ENCODE peak calls at places on chromosome X, in five cellular contexts. One of them, this sample, is unnamed.

GRCh38 chrX:88735835-88736234 is 11.2 kb upstream of the CPXCR1 start:
- DNase-seq in NCI-H345: no peak
- DNase-seq in cardiac fibroblast: no peak
- DNase-seq in NT2/D1: no peak
- DNase-seq in NCI-H2081: no peak
- DNase-seq in this sample: no peak

GRCh38 chrX:41491267-41492004 is 44.3 kb downstream of the NYX start:
- DNase-seq in NCI-H345: no peak
- DNase-seq in cardiac fibroblast: peak
- DNase-seq in NT2/D1: peak
- DNase-seq in NCI-H2081: no peak
- DNase-seq in this sample: peak

GRCh38 chrX:118215346-118215745 is 98.7 kb upstream of the KLHL13 start:
- DNase-seq in NCI-H345: no peak
- DNase-seq in cardiac fibroblast: no peak
- DNase-seq in NT2/D1: no peak
- DNase-seq in NCI-H2081: no peak
- DNase-seq in this sample: no peak

GRCh38 chrX:121853762-121854613 is 806.6 kb downstream of the GLUD2 start:
- DNase-seq in NCI-H345: no peak
- DNase-seq in cardiac fibroblast: no peak
- DNase-seq in NT2/D1: no peak
- DNase-seq in NCI-H2081: no peak
- DNase-seq in this sample: no peak

GRCh38 chrX:121365572-121366161 is 318.3 kb downstream of the GLUD2 start:
- DNase-seq in NCI-H345: no peak
- DNase-seq in cardiac fibroblast: no peak
- DNase-seq in NT2/D1: no peak
- DNase-seq in NCI-H2081: no peak
- DNase-seq in this sample: no peak

GRCh38 chrX:45851434-45851991 is 650.8 kb upstream of the DIPK2B start:
- DNase-seq in NCI-H345: peak
- DNase-seq in cardiac fibroblast: no peak
- DNase-seq in NT2/D1: peak
- DNase-seq in NCI-H2081: peak
- DNase-seq in this sample: no peak

GRCh38 chrX:154486052-154486395 is 391 bp downstream of the UBL4A start:
- DNase-seq in NCI-H345: no peak
- DNase-seq in cardiac fibroblast: peak
- DNase-seq in NT2/D1: no peak
- DNase-seq in NCI-H2081: no peak
- DNase-seq in this sample: peak

GRCh38 chrX:13087322-13088154 is 43.1 kb upstream of the FAM9C start:
- DNase-seq in NCI-H345: no peak
- DNase-seq in cardiac fibroblast: peak
- DNase-seq in NT2/D1: no peak
- DNase-seq in NCI-H2081: no peak
- DNase-seq in this sample: no peak

GRCh38 chrX:115362334-115363095 is 73.0 kb downstream of the LUZP4 start:
- DNase-seq in NCI-H345: no peak
- DNase-seq in cardiac fibroblast: no peak
- DNase-seq in NT2/D1: no peak
- DNase-seq in NCI-H2081: peak
- DNase-seq in this sample: no peak

GRCh38 chrX:38552721-38553120 is 8.6 kb upstream of the TSPAN7 start:
- DNase-seq in NCI-H345: no peak
- DNase-seq in cardiac fibroblast: no peak
- DNase-seq in NT2/D1: no peak
- DNase-seq in NCI-H2081: no peak
- DNase-seq in this sample: no peak

GRCh38 chrX:12228862-12229261 is 90.6 kb downstream of the FRMPD4 start:
- DNase-seq in NCI-H345: no peak
- DNase-seq in cardiac fibroblast: no peak
- DNase-seq in NT2/D1: no peak
- DNase-seq in NCI-H2081: no peak
- DNase-seq in this sample: no peak

GRCh38 chrX:131741103-131741581 is 197.3 kb downstream of the OR13H1 start:
- DNase-seq in NCI-H345: no peak
- DNase-seq in cardiac fibroblast: no peak
- DNase-seq in NT2/D1: no peak
- DNase-seq in NCI-H2081: peak
- DNase-seq in this sample: peak

GRCh38 chrX:20857746-20858145 is 516.5 kb upstream of the CNKSR2 start:
- DNase-seq in NCI-H345: no peak
- DNase-seq in cardiac fibroblast: peak
- DNase-seq in NT2/D1: peak
- DNase-seq in NCI-H2081: no peak
- DNase-seq in this sample: peak

GRCh38 chrX:31071725-31072124 is at the start of gene FTHL17:
- DNase-seq in NCI-H345: no peak
- DNase-seq in cardiac fibroblast: no peak
- DNase-seq in NT2/D1: no peak
- DNase-seq in NCI-H2081: no peak
- DNase-seq in this sample: no peak

GRCh38 chrX:39755152-39756032 is 342.4 kb downstream of the BCOR start:
- DNase-seq in NCI-H345: peak
- DNase-seq in cardiac fibroblast: peak
- DNase-seq in NT2/D1: peak
- DNase-seq in NCI-H2081: no peak
- DNase-seq in this sample: peak

GRCh38 chrX:39112143-39112542 is 310.9 kb downstream of the MID1IP1 start:
- DNase-seq in NCI-H345: no peak
- DNase-seq in cardiac fibroblast: peak
- DNase-seq in NT2/D1: no peak
- DNase-seq in NCI-H2081: no peak
- DNase-seq in this sample: no peak

GRCh38 chrX:113390531-113390930 is 549.9 kb upstream of the AMOT start:
- DNase-seq in NCI-H345: no peak
- DNase-seq in cardiac fibroblast: no peak
- DNase-seq in NT2/D1: no peak
- DNase-seq in NCI-H2081: no peak
- DNase-seq in this sample: no peak

GRCh38 chrX:103792916-103793540 is 16.4 kb downstream of the PLP1 start:
- DNase-seq in NCI-H345: no peak
- DNase-seq in cardiac fibroblast: peak
- DNase-seq in NT2/D1: no peak
- DNase-seq in NCI-H2081: no peak
- DNase-seq in this sample: no peak